ENCODE peak calls at places on chromosomes 11 and 22, in four cellular contexts. W is sigmoid colon, C is psoas muscle, G is astrocyte of the spinal cord. K is an unnamed sample.

GRCh38 chr11:25327656-25328055 is 830.8 kb downstream of the LUZP2 start:
- DNase-seq in W (no peak), C (no peak), G (no peak), K (no peak)

GRCh38 chr22:22884010-22884887 is 3.4 kb upstream of the IGLL5 start:
- DNase-seq in W (no peak), C (no peak), G (peak), K (peak)

GRCh38 chr11:68312117-68312779 is at the start of gene LRP5:
- DNase-seq in W (peak), C (no peak), G (no peak), K (no peak)

GRCh38 chr11:121067026-121067425 is 34.0 kb upstream of the TECTA start:
- DNase-seq in W (no peak), C (no peak), G (no peak), K (no peak)

GRCh38 chr11:7589861-7590260 is 76.1 kb downstream of the PPFIBP2 start:
- DNase-seq in W (no peak), C (no peak), G (no peak), K (no peak)

GRCh38 chr11:19766206-19766605 is 53.6 kb downstream of the NAV2 start:
- DNase-seq in W (no peak), C (no peak), G (peak), K (peak)

GRCh38 chr11:34449013-34449412 is 10.3 kb downstream of the CAT start:
- DNase-seq in W (no peak), C (no peak), G (peak), K (no peak)

GRCh38 chr11:70910835-70911234 is 341.5 kb downstream of the SHANK2 start:
- DNase-seq in W (no peak), C (no peak), G (no peak), K (no peak)

GRCh38 chr22:41565403-41566054 is 4.7 kb downstream of the CSDC2 start:
- DNase-seq in W (peak), C (no peak), G (peak), K (peak)

GRCh38 chr11:10379022-10379421 is 74.1 kb downstream of the ADM start:
- DNase-seq in W (no peak), C (no peak), G (no peak), K (peak)

GRCh38 chr22:23212061-23213030 is 32.0 kb downstream of the BCR start:
- DNase-seq in W (no peak), C (no peak), G (no peak), K (no peak)

GRCh38 chr11:28017816-28018215 is 90.1 kb downstream of the KIF18A start:
- DNase-seq in W (no peak), C (no peak), G (peak), K (peak)

GRCh38 chr11:2916114-2916891 is 12.9 kb downstream of the PHLDA2 start:
- DNase-seq in W (no peak), C (no peak), G (no peak), K (no peak)

GRCh38 chr11:61279934-61280656 is 15.0 kb downstream of the VWCE start:
- DNase-seq in W (no peak), C (no peak), G (no peak), K (no peak)

GRCh38 chr11:99693941-99694492 is 673.3 kb downstream of the CNTN5 start:
- DNase-seq in W (no peak), C (no peak), G (peak), K (peak)

GRCh38 chr11:94879006-94879405 is 94.3 kb downstream of the CWC15 start:
- DNase-seq in W (no peak), C (no peak), G (no peak), K (no peak)

DNA sequence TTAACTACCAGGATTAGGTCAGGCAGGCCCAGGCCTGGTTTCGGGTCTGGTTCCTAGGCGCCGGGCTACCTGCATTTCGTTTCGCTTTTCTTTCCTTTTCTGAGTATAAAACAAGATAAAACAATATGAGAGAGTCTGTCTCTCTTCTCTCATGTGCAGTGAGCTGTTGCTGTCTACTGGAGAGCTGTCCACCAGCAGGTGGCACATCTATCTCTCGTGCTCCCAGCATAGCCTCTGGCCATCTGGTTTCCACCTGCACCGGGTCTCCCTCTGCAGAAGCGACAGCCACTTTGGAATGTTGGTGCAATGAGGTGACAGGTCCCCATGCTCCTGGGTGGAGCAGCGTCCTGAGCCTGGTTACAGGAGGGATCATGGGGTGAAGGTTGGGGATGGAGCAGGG is 27.7 kb downstream of the RIBC2 start:
- DNase-seq in W (peak), C (peak), G (peak), K (peak)
- TF ChIP-seq CTCF in W (peak), C (peak), G (peak), K (peak)

GRCh38 chr11:64637346-64638016 is 46.5 kb downstream of the SLC22A12 start:
- DNase-seq in W (no peak), C (no peak), G (no peak), K (no peak)

GRCh38 chr11:64641596-64642417 is 50.8 kb downstream of the SLC22A12 start:
- DNase-seq in W (no peak), C (no peak), G (no peak), K (no peak)

GRCh38 chr11:64638017-64638664 is 47.1 kb downstream of the SLC22A12 start:
- DNase-seq in W (peak), C (no peak), G (no peak), K (no peak)

GRCh38 chr11:64638829-64639228 is 47.8 kb downstream of the SLC22A12 start:
- DNase-seq in W (no peak), C (no peak), G (no peak), K (no peak)

DNA sequence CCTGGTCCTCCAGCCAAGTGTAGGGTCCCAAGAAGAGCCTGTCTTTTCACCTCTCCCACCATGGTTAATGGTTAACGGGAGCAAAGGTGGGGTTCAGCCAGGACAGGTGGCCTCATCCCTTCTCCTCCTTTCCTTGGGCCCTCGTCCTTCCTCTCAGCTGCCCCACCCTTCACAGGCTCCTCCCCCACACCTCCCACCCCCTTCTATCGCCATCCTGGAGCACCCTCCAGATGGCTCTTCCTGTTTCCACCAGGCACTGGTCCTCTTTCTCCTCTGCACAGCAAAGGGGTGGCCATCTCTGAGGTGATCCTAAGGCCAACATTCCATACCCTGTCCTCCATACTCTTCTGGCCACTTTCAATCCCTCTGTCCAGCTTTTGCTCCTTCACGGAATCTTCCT is 48.9 kb downstream of the SLC22A12 start:
- DNase-seq in W (no peak), C (no peak), G (no peak), K (no peak)
- H3K4me3 ChIP-seq in W (no peak), C (no peak), G (no peak), K (no peak)

GRCh38 chr11:130781906-130782305 is 134.4 kb downstream of the SNX19 start:
- DNase-seq in W (no peak), C (no peak), G (peak), K (peak)

GRCh38 chr11:130783322-130783721 is 133.0 kb downstream of the SNX19 start:
- DNase-seq in W (no peak), C (no peak), G (no peak), K (no peak)

GRCh38 chr11:130779943-130780342 is 136.3 kb downstream of the SNX19 start:
- DNase-seq in W (no peak), C (no peak), G (no peak), K (no peak)

GRCh38 chr11:130780437-130780836 is 135.8 kb downstream of the SNX19 start:
- DNase-seq in W (no peak), C (no peak), G (no peak), K (no peak)

GRCh38 chr11:130782361-130783221 is 133.7 kb downstream of the SNX19 start:
- DNase-seq in W (no peak), C (no peak), G (peak), K (peak)
- TF ChIP-seq CTCF in W (no peak), C (no peak), G (no peak), K (no peak)

GRCh38 chr11:118610773-118611432 is 3.5 kb downstream of the PHLDB1 start:
- DNase-seq in W (peak), C (peak), G (peak), K (peak)

GRCh38 chr11:118609380-118610219 is 2.2 kb downstream of the PHLDB1 start:
- DNase-seq in W (peak), C (no peak), G (peak), K (peak)

GRCh38 chr11:118612378-118612777 is 5.0 kb downstream of the PHLDB1 start:
- DNase-seq in W (peak), C (peak), G (no peak), K (peak)

GRCh38 chr11:118608268-118609214 is 1.1 kb downstream of the PHLDB1 start:
- DNase-seq in W (peak), C (peak), G (peak), K (peak)

GRCh38 chr11:118610220-118610772 is 2.9 kb downstream of the PHLDB1 start:
- DNase-seq in W (peak), C (no peak), G (no peak), K (no peak)
- H3K4me3 ChIP-seq in W (peak), C (peak), G (peak), K (peak)

GRCh38 chr22:38228873-38229740 is 27.3 kb downstream of the MAFF start:
- DNase-seq in W (no peak), C (peak), G (peak), K (peak)

GRCh38 chr22:38230916-38231315 is 29.1 kb downstream of the MAFF start:
- DNase-seq in W (no peak), C (no peak), G (no peak), K (no peak)

GRCh38 chr22:38232196-38232595 is 30.4 kb downstream of the MAFF start:
- DNase-seq in W (no peak), C (no peak), G (no peak), K (no peak)

GRCh38 chr22:38228326-38228872 is 26.6 kb downstream of the MAFF start:
- DNase-seq in W (no peak), C (no peak), G (peak), K (no peak)

DNA sequence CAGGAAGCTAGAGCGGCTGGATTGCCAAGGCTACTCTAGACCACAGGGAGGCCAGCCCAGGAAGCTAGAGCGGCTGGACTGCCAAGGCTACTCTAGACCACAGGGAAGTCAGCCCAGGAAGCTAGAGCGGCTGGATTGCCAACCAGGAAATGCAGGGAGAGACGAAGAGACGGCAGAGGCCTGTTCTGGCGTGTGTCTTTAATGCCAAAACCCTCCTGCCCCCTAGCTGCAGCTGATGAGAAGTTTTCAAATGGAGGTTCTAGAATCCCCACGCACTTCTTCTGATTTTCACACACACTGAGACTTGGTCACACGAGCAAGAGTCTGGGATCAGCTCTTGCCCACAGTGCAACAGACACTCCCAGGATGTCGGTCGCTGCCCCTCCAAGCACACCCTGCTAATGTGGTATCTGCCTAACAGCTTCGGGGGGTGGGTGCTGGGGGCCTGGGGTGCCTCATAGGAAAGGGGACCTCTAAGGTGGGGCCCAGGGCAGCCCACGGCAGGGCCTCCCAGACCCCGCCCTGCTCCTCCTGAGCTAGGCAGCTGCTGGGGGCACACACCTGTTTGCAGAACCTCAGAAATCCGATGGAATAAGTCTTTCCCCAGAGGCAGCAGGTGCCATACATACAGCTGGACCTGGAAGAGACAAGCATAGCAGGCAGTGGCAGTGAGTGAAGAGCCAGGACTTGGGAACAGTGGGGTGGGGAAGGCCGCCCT is 28.5 kb downstream of the MAFF start:
- DNase-seq in W (no peak), C (no peak), G (no peak), K (peak)
- TF ChIP-seq CTCF in W (no peak), C (peak), G (peak), K (peak)

GRCh38 chr22:17980013-17980510 is 44.3 kb downstream of the MICAL3 start:
- DNase-seq in W (no peak), C (no peak), G (no peak), K (peak)

GRCh38 chr22:17980638-17981051 is 43.7 kb downstream of the MICAL3 start:
- DNase-seq in W (no peak), C (peak), G (no peak), K (peak)

GRCh38 chr22:17982572-17983141 is 41.7 kb downstream of the MICAL3 start:
- DNase-seq in W (no peak), C (no peak), G (no peak), K (no peak)

GRCh38 chr22:17984114-17984513 is 40.2 kb downstream of the MICAL3 start:
- DNase-seq in W (no peak), C (no peak), G (no peak), K (no peak)

DNA sequence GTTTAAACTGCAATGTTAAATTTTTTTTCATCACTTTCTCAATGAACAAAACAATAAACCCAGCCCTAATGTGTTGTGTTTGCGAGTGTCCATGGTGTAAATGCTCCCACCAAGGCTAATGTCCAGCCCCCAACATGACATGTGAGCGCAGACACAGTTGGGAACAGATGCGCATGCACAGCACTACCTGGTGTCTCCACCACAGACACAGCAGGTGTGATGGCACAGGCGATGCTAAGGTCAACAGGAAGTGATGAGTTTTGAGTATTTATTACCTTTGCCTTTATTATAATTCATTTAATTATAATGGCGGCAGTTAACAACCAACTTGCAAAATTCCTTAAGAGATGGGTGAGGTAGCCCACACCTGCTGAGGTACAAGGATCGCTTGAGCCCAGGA is 42.9 kb downstream of the MICAL3 start:
- DNase-seq in W (no peak), C (no peak), G (no peak), K (no peak)
- H3K4me3 ChIP-seq in W (no peak), C (no peak), G (no peak), K (no peak)

GRCh38 chr11:11476971-11477645 is 124.1 kb upstream of the CSNK2A3 start:
- DNase-seq in W (no peak), C (no peak), G (no peak), K (no peak)

GRCh38 chr11:11476499-11476898 is 123.4 kb upstream of the CSNK2A3 start:
- DNase-seq in W (no peak), C (no peak), G (no peak), K (no peak)

GRCh38 chr11:11480951-11481350 is 127.9 kb upstream of the CSNK2A3 start:
- DNase-seq in W (no peak), C (no peak), G (no peak), K (no peak)

GRCh38 chr11:11478021-11478420 is 125.0 kb upstream of the CSNK2A3 start:
- DNase-seq in W (no peak), C (no peak), G (no peak), K (no peak)

GRCh38 chr11:11478687-11479086 is 125.6 kb upstream of the CSNK2A3 start:
- DNase-seq in W (no peak), C (no peak), G (no peak), K (no peak)
- TF ChIP-seq CTCF in W (no peak), C (no peak), G (peak), K (no peak)

DNA sequence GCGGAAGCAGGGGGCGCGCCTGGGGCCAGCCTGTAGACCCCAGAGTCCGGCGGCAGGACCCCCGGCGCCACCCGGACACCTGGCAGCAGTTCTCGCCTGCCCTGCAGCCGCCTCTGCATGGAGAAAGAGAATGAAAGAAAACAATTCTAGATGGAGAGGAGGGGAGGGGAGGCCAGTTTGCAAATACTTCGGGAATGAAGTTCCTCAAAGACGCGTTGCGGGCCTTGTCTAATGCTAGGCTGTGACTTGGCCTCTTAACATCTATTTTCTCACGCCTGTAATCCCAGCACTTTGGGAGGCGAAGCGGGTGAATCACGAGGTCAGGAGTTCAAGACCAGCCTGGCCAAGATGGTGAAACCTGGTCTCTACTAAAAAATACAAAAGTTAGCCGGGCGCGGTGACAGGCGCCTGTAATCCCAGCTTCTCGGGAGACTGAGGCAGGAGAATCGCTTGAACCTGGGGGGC is 2.1 kb upstream of the BARX2 start:
- DNase-seq in W (no peak), C (no peak), G (no peak), K (peak)
- H3K4me3 ChIP-seq in W (no peak), C (peak), G (no peak), K (no peak)

K was measured in fibroblast of villous mesenchyme.